ENCODE peak calls at places on chromosomes 16 and 17, in four cellular contexts. W is IMR-90, X is right cardiac atrium, Z is colonic mucosa. T is an unnamed sample. For H3K4me1, the result is how much of the 10 kb centered on the place peaks cover.

GRCh38 chr16:86740817-86741799 is 162.8 kb downstream of the FOXL1 start:
- DNase-seq in X (peak), Z (no peak), W (peak), T (no peak)

GRCh38 chr16:73213761-73214480 is 166.0 kb upstream of the ZFHX3 start:
- DNase-seq in X (no peak), W (peak), Z (no peak), T (no peak)

GRCh38 chr16:58422809-58423208 is 30.5 kb downstream of the GINS3 start:
- DNase-seq in Z (no peak), X (no peak), W (no peak), T (no peak)

GRCh38 chr16:68267612-68268405 is 3.5 kb downstream of the SLC7A6 start:
- DNase-seq in X (no peak), Z (peak), W (no peak), T (no peak)

GRCh38 chr17:305090-305976 is 47.3 kb downstream of the RPH3AL start:
- DNase-seq in Z (peak), X (peak), W (no peak), T (no peak)

GRCh38 chr16:67084345-67085028 is 25.3 kb upstream of the PHAF1 start:
- DNase-seq in Z (no peak), W (peak), X (no peak), T (no peak)

GRCh38 chr17:50529849-50530248 is 2.7 kb upstream of the EPN3 start:
- DNase-seq in Z (no peak), X (no peak), W (no peak), T (no peak)

GRCh38 chr16:69924777-69925191 is 26.4 kb upstream of the CLEC18A start:
- DNase-seq in Z (no peak), X (peak), W (peak), T (no peak)

GRCh38 chr17:74528491-74529199 is 2.6 kb downstream of the CD300LB start:
- DNase-seq in Z (peak), W (no peak), X (no peak), T (no peak)

GRCh38 chr16:11986521-11987057 is 10.1 kb downstream of the SNX29 start:
- DNase-seq in Z (no peak), W (peak), X (no peak), T (no peak)

GRCh38 chr17:43367588-43368242 is 31.1 kb upstream of the ARL4D start:
- DNase-seq in X (no peak), W (peak), Z (no peak), T (no peak)

GRCh38 chr17:33668516-33668915 is 375.4 kb upstream of the ASIC2 start:
- DNase-seq in X (no peak), W (no peak), Z (no peak), T (no peak)

GRCh38 chr17:56681561-56682266 is 88.2 kb downstream of the NOG start:
- DNase-seq in W (peak), X (no peak), Z (no peak), T (no peak)

GRCh38 chr16:70772493-70772892 is 28.5 kb downstream of the VAC14 start:
- DNase-seq in W (peak), X (no peak), Z (no peak), T (no peak)

GRCh38 chr16:89318430-89318758 is 100.9 kb downstream of the ZNF778 start:
- DNase-seq in Z (no peak), X (peak), W (no peak), T (no peak)
- H3K4me1 ChIP-seq in Z (under half), X (under half), W (half or more), T (half or more)

GRCh38 chr17:35988164-35988563 is 1.6 kb upstream of the CCL14 start:
- DNase-seq in W (no peak), Z (no peak), X (no peak), T (no peak)

GRCh38 chr17:35991075-35991474 is 4.5 kb upstream of the CCL14 start:
- DNase-seq in X (no peak), Z (no peak), W (no peak), T (no peak)

GRCh38 chr17:35984140-35984539 is 2.4 kb downstream of the CCL14 start:
- DNase-seq in X (no peak), Z (no peak), W (no peak), T (no peak)

GRCh38 chr17:35982409-35983191 is 1.3 kb upstream of the CCL16 start:
- DNase-seq in W (no peak), Z (no peak), X (no peak), T (no peak)

DNA sequence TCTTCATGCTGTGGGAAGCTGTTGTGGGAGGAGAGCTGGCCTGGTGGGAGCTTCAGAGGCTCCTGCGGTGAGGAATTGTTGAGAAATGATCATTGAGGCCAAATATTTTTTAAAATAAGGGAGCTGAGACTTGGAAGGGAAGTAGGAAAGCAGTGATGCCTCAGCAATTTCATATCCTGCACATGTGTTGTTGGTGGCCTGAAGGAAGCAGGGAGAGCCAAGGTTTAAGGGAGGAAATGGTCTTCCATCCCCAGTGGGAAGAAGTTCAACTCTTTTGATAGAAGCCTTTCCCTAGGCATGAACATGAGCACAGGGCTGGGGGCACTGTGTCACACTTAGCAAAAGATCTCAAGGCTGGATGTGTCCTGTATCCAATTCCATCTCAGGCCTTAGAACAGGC is at the start of gene CCL14:
- DNase-seq in X (no peak), W (no peak), Z (no peak), T (no peak)
- H3K4me3 ChIP-seq in X (peak), W (no peak), Z (no peak), T (no peak)

DNA sequence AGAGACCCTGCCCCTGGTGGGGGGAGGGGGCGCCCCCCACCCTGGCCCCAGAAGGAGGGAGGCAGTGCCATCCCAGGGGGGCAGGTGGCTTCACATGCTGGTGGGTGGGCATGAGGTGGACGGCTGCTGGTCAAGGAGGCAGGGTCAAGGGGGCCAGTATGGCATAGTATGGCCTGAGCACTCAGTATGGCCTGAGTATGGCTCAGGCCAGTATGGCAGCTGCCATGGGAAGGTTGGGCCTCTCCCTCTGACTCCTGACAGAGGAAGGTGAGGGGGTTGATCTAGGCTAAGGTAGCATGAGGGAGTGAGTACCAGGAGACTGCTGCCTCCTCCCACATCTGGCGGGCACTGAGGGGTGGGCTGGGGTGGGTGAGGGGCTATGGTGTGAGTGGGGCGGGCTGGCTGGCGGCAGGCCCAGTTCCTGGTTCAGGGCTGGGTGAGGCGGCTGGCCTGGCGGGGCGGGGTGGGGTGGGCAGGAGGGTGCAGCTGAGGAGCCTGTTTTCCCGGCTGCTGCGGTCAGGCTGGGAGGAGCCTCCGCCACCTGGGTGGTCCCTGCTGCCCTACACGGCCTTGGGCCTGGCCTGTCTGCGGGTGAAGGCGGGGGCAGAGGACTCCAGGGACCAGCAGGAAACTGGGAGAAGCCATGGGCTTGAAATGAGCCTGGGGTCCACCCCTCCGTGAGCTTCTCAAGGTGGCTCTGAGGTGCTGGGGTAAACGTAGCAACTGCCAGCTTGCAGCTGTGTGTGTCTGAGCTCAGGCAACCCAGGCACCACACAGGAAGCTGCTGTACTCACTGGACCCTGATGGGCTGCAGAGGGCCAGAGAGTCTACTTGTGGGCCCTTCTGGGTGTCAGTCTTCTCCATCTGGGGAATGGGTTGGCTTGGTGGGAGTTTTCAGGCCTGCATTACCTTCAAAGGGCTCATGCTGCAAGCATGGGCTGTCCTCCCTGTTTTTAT is 57.0 kb downstream of the RAI1 start:
- DNase-seq in Z (peak), W (no peak), X (peak), T (no peak)
- H3K27ac ChIP-seq in Z (peak), W (peak), X (peak), T (peak)

GRCh38 chr17:79842136-79842655 is 3.0 kb upstream of the CBX4 start:
- DNase-seq in W (no peak), X (peak), Z (peak), T (no peak)

GRCh38 chr17:79840204-79840988 is 1.2 kb upstream of the CBX4 start:
- DNase-seq in W (peak), Z (peak), X (peak), T (peak)

GRCh38 chr17:79841369-79842135 is 2.3 kb upstream of the CBX4 start:
- DNase-seq in W (no peak), X (peak), Z (no peak), T (peak)

GRCh38 chr17:79839363-79840203 is at the start of gene CBX4:
- DNase-seq in X (peak), W (peak), Z (peak), T (peak)

GRCh38 chr17:79840989-79841286 is 1.7 kb upstream of the CBX4 start:
- DNase-seq in Z (no peak), W (no peak), X (no peak), T (no peak)
- H3K4me1 ChIP-seq in Z (half or more), W (under half), X (under half), T (half or more)

GRCh38 chr16:48608452-48608851 is 1.5 kb downstream of the N4BP1 start:
- DNase-seq in Z (no peak), X (no peak), W (no peak), T (peak)
- H3K4me3 ChIP-seq in Z (peak), X (peak), W (peak), T (peak)

DNA sequence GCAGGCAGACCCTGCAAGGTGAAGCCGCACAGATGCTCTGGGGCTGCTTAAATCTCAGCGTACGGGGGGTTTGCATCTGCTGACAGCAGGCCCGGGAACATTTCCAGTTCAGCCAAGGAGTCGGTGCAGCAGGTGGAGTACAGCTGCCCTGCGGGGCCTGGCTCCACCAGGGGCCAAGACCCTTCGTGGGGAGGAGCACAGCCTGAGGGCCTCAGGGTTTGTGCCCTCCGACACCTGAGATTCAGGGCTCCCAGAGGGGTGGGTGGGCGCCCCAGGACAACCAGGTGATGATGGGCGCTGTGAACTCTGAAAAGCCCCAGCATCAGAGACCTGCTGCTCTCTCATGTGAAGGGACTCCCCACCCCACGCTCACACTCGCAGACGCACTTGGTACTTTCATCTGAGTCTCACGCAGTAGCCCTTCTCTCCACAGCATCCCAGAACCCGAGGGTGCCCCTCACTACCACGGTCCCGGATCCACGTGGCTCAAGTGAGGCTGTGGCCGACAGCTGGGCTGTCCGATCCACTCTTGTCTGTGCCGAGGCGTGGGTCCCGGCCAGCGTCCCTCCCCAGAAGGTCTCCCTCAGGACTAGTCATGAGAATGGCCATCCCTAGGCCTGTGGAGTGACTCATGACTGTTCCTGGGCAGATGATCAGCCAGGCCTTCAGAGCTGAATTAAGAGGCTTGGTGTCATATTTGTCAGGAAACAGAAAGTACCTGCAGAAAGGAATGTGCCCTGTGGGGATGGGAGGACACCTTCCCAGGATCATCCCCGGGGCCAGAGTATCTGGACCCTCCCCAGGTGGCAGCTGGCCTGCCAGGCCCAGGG is 29.6 kb downstream of the ACSF3 start:
- DNase-seq in X (peak), Z (no peak), W (no peak), T (no peak)
- H3K27ac ChIP-seq in X (no peak), Z (peak), W (no peak), T (peak)

DNA sequence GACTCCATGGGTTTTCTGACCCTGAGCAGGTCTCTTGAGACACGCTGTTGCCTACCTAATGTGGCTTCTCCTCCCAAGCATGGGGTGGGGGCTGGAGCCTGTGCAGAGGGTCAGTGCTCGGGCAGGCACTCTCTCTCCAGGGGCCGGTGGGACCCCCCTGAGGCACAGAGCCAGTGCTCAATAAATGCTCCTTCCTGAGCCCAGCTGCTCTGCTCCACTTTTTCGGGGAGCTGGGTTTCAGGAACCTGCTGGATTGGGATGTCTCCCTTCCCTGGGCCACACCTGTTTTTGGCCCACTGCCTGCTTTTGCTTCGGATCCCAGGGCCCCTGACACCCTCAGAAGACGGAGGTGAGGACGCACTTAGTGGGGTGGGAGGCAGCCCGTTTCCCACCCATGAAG is 1.3 kb upstream of the TRIM65 start:
- DNase-seq in W (no peak), X (peak), Z (no peak), T (no peak)
- H3K4me1 ChIP-seq in W (under half), X (under half), Z (under half), T (under half)

DNA sequence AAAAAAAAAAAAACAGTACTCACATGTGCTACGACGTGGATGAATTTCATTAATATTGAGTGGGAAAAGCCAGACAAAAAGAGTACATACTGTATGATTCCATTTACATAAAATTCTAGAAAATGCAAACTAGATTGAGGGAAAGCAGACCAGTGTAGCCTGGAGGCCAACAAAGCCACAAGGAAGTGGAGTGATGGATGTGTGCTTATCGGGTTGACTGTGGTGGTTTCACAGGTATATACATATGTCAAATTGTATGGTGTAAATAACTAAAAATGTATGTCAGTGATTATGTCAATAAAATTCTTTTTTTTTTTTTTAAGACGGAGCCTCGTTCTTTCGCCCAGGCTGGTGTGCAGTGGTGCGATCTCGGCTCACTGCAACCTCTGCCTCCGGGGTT is 1.9 kb upstream of the PLD6 start:
- DNase-seq in W (no peak), Z (no peak), X (no peak), T (no peak)
- H3K4me3 ChIP-seq in W (no peak), Z (no peak), X (no peak), T (no peak)

GRCh38 chr17:36592316-36592710 is 634 bp downstream of the DHRS11 start:
- DNase-seq in Z (peak), X (peak), W (no peak), T (no peak)
- H3K27ac ChIP-seq in Z (peak), X (no peak), W (peak), T (peak)

GRCh38 chr17:59631221-59631720 is 11.6 kb downstream of the CLTC start:
- DNase-seq in Z (no peak), X (no peak), W (no peak), T (no peak)

GRCh38 chr17:59626756-59627155 is 7.1 kb downstream of the CLTC start:
- DNase-seq in Z (no peak), W (no peak), X (no peak), T (no peak)

GRCh38 chr17:59627770-59628171 is 8.1 kb downstream of the CLTC start:
- DNase-seq in X (no peak), Z (no peak), W (no peak), T (no peak)

GRCh38 chr17:59623151-59623550 is 3.5 kb downstream of the CLTC start:
- DNase-seq in W (no peak), Z (no peak), X (no peak), T (no peak)

GRCh38 chr17:59627269-59627668 is 7.6 kb downstream of the CLTC start:
- DNase-seq in W (peak), X (no peak), Z (no peak), T (no peak)
- H3K4me1 ChIP-seq in W (under half), X (under half), Z (under half), T (under half)